ENCODE peak calls at places on chromosomes 11 and 22, in seven cellular contexts. G, W, H, Y, V, M and J are unnamed samples.

GRCh38 chr11:46127150-46127638 is 5.9 kb upstream of the PHF21A start:
- DNase-seq in M (no peak), H (peak), Y (no peak), W (peak), V (peak), G (no peak), J (no peak)

GRCh38 chr11:9138612-9139579 is 47.5 kb upstream of the SCUBE2 start:
- DNase-seq in V (no peak), G (no peak), W (peak), H (peak), Y (no peak), M (peak), J (no peak)

GRCh38 chr22:41405588-41405987 is 23.8 kb downstream of the TEF start:
- DNase-seq in W (no peak), M (no peak), Y (no peak), G (no peak), H (no peak), V (no peak), J (no peak)

GRCh38 chr22:47788461-47788860 is 1026.0 kb downstream of the TBC1D22A start:
- DNase-seq in V (no peak), H (no peak), Y (peak), G (no peak), M (no peak), W (no peak), J (peak)

GRCh38 chr11:110295487-110296225 is 758 bp downstream of the RDX start:
- DNase-seq in W (peak), H (no peak), Y (peak), V (peak), G (peak), M (no peak), J (peak)

GRCh38 chr11:121293276-121293569 is 652 bp downstream of the SC5D start:
- DNase-seq in H (peak), G (no peak), M (no peak), Y (no peak), V (no peak), W (peak), J (no peak)

GRCh38 chr22:44697423-44698179 is 4.4 kb upstream of the PRR5 start:
- DNase-seq in H (peak), V (peak), G (peak), M (peak), Y (peak), W (peak), J (peak)

GRCh38 chr11:69801513-69802335 is 17.5 kb downstream of the FGF3 start:
- DNase-seq in H (no peak), G (no peak), V (no peak), W (no peak), M (peak), Y (peak), J (no peak)

GRCh38 chr11:123742778-123743177 is 1.3 kb upstream of the ZNF202 start:
- DNase-seq in M (no peak), H (no peak), G (no peak), W (no peak), Y (no peak), V (no peak), J (no peak)

GRCh38 chr11:123740787-123741158 is 687 bp downstream of the ZNF202 start:
- DNase-seq in Y (no peak), G (no peak), H (no peak), M (no peak), W (peak), V (no peak), J (no peak)

GRCh38 chr11:123738374-123738773 is 3.1 kb downstream of the ZNF202 start:
- DNase-seq in Y (no peak), M (no peak), G (no peak), V (no peak), H (no peak), W (no peak), J (no peak)

GRCh38 chr11:123742334-123742733 is 874 bp upstream of the ZNF202 start:
- DNase-seq in V (no peak), G (no peak), M (no peak), Y (no peak), H (no peak), W (peak), J (no peak)

GRCh38 chr11:123741159-123741951 is at the start of gene ZNF202:
- DNase-seq in M (peak), Y (peak), W (peak), G (peak), H (peak), V (peak), J (peak)
- TF ChIP-seq CTCF in M (no peak), Y (no peak), W (no peak), G (no peak), H (peak), V (peak), J (peak)

DNA sequence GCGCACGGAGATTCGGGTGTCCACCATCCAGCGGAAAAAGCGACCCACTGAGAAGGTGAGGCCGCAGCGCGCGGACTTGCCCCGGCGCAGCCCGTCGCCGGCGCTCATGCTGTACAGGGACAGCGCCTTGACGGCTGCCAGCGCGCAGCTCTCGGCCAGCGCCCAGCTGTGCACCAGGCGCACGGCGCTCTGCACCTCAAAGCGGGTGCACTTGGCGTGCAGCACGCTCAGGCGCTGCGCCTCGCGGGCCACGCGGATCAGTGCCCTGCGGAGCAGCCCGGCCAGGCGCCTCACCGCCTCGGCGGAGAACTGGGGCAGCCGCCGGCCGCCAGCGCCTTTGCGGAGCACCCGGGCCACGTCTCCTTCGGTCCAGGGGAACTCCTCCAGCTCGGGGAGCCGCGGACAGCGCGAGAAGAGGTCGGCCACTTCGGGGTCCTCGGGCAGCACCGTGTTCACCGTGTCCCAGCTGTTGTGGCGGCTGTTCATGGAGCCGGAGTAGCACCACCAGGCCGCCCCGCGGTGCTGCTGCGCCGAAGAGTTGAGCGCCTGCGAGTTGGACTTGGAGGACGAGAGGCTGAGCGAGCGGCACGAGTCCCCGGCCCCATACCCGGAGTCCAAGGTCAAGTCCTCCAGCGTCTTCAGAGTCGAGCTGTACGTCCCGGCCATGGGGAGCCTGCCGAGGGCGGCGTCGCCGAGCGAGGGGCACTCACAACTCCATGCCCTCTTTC is 728 bp downstream of the ABTB2 start:
- DNase-seq in W (peak), V (peak), Y (peak), H (peak), M (no peak), G (peak), J (no peak)
- TF ChIP-seq CTCF in W (no peak), V (no peak), Y (no peak), H (peak), M (peak), G (no peak), J (peak)

DNA sequence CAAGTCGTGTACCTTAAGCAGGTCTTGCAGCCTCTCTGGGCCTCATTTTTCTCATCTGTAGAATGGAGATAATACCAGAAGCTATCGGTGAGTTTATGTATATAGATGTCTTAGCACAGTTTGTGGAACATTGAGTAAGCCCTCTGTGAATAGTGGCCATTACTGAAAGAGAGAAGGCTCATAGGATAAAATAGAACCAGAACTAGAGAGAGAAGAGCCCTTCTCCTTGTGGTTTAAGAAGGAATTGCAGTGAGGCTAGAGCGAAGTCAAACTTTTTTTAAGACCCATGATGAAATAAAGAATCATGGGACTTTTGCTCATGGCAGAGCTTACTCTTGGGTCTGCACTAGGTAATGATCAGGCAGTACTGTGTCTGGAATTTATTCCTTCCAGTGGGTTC is 137.1 kb downstream of the TRIM44 start:
- DNase-seq in V (no peak), H (no peak), M (no peak), Y (no peak), G (no peak), W (no peak), J (no peak)
- TF ChIP-seq CTCF in V (no peak), H (peak), M (peak), Y (no peak), G (no peak), W (peak), J (no peak)

GRCh38 chr11:96045622-96046456 is 121.9 kb upstream of the MTMR2 start:
- DNase-seq in G (peak), W (peak), V (no peak), H (peak), M (no peak), Y (no peak), J (peak)
- TF ChIP-seq CTCF in G (peak), W (peak), V (no peak), H (no peak), M (peak), Y (no peak), J (peak)

GRCh38 chr11:40130427-40130826 is 1329.0 kb downstream of the LRRC4C start:
- DNase-seq in V (no peak), G (no peak), W (no peak), H (no peak), Y (no peak), M (no peak), J (no peak)
- TF ChIP-seq CTCF in V (no peak), G (no peak), W (no peak), H (no peak), Y (no peak), M (peak), J (no peak)